ENCODE peak calls at places on chromosomes 4 and X, in nine cellular contexts. One of them, this sample, is unnamed.

GRCh38 chr4:86560447-86560846 is 33.7 kb upstream of the PTPN13 start:
- DNase-seq in iPS-NIHi11: no peak
- DNase-seq in 8988T: no peak
- DNase-seq in psoas muscle: no peak
- DNase-seq in GM23248: no peak
- DNase-seq in HFF-Myc: no peak
- DNase-seq in heart left ventricle: no peak
- DNase-seq in AG09309: no peak
- DNase-seq in GM13976: no peak
- DNase-seq in this sample: no peak

GRCh38 chr4:6925357-6925836 is 15.8 kb downstream of the TBC1D14 start:
- DNase-seq in iPS-NIHi11: no peak
- DNase-seq in 8988T: no peak
- DNase-seq in psoas muscle: no peak
- DNase-seq in GM23248: no peak
- DNase-seq in HFF-Myc: no peak
- DNase-seq in heart left ventricle: no peak
- DNase-seq in AG09309: no peak
- DNase-seq in GM13976: no peak
- DNase-seq in this sample: peak; percentile 44

GRCh38 chrX:104113237-104113965 is 1.1 kb downstream of the ZCCHC18 start:
- DNase-seq in iPS-NIHi11: peak; percentile 40
- DNase-seq in 8988T: peak; percentile 24
- DNase-seq in psoas muscle: peak; percentile 59
- DNase-seq in GM23248: peak; percentile 67
- DNase-seq in HFF-Myc: peak; percentile 38
- DNase-seq in heart left ventricle: peak; percentile 29
- DNase-seq in AG09309: no peak
- DNase-seq in GM13976: peak; percentile 47
- DNase-seq in this sample: peak; percentile 62

GRCh38 chr4:73068496-73069337 is 799 bp downstream of the COX18 start:
- DNase-seq in iPS-NIHi11: peak; percentile 14
- DNase-seq in 8988T: no peak
- DNase-seq in psoas muscle: no peak
- DNase-seq in GM23248: peak; percentile 54
- DNase-seq in HFF-Myc: peak; percentile 10
- DNase-seq in heart left ventricle: no peak
- DNase-seq in AG09309: no peak
- DNase-seq in GM13976: no peak
- DNase-seq in this sample: no peak

GRCh38 chr4:94892051-94892450 is 134.3 kb downstream of the BMPR1B start:
- DNase-seq in iPS-NIHi11: no peak
- DNase-seq in 8988T: no peak
- DNase-seq in psoas muscle: no peak
- DNase-seq in GM23248: no peak
- DNase-seq in HFF-Myc: no peak
- DNase-seq in heart left ventricle: no peak
- DNase-seq in AG09309: no peak
- DNase-seq in GM13976: no peak
- DNase-seq in this sample: no peak

GRCh38 chr4:118388621-118389020 is 35.8 kb upstream of the PRSS12 start:
- DNase-seq in iPS-NIHi11: no peak
- DNase-seq in 8988T: no peak
- DNase-seq in psoas muscle: no peak
- DNase-seq in GM23248: no peak
- DNase-seq in HFF-Myc: no peak
- DNase-seq in heart left ventricle: no peak
- DNase-seq in AG09309: no peak
- DNase-seq in GM13976: no peak
- DNase-seq in this sample: no peak

GRCh38 chr4:98786866-98787265 is 128.5 kb upstream of the TSPAN5 start:
- DNase-seq in iPS-NIHi11: no peak
- DNase-seq in 8988T: no peak
- DNase-seq in psoas muscle: no peak
- DNase-seq in GM23248: peak; percentile 30
- DNase-seq in HFF-Myc: peak; percentile 10
- DNase-seq in heart left ventricle: no peak
- DNase-seq in AG09309: no peak
- DNase-seq in GM13976: no peak
- DNase-seq in this sample: no peak

GRCh38 chr4:62940229-62940628 is 1469.0 kb downstream of the TECRL start:
- DNase-seq in iPS-NIHi11: no peak
- DNase-seq in 8988T: no peak
- DNase-seq in psoas muscle: no peak
- DNase-seq in GM23248: no peak
- DNase-seq in HFF-Myc: no peak
- DNase-seq in heart left ventricle: no peak
- DNase-seq in AG09309: no peak
- DNase-seq in GM13976: no peak
- DNase-seq in this sample: no peak

GRCh38 chrX:147877726-147878125 is 34.0 kb upstream of the FMR1 start:
- DNase-seq in iPS-NIHi11: no peak
- DNase-seq in 8988T: no peak
- DNase-seq in psoas muscle: no peak
- DNase-seq in GM23248: no peak
- DNase-seq in HFF-Myc: no peak
- DNase-seq in heart left ventricle: no peak
- DNase-seq in AG09309: no peak
- DNase-seq in GM13976: no peak
- DNase-seq in this sample: no peak

GRCh38 chrX:41200785-41201184 is 115.5 kb downstream of the USP9X start:
- DNase-seq in iPS-NIHi11: no peak
- DNase-seq in 8988T: no peak
- DNase-seq in psoas muscle: no peak
- DNase-seq in GM23248: no peak
- DNase-seq in HFF-Myc: no peak
- DNase-seq in heart left ventricle: no peak
- DNase-seq in AG09309: no peak
- DNase-seq in GM13976: no peak
- DNase-seq in this sample: no peak

GRCh38 chr4:74838746-74839370 is 44.5 kb upstream of the BTC start:
- DNase-seq in iPS-NIHi11: no peak
- DNase-seq in 8988T: no peak
- DNase-seq in psoas muscle: no peak
- DNase-seq in GM23248: peak; percentile 68
- DNase-seq in HFF-Myc: no peak
- DNase-seq in heart left ventricle: no peak
- DNase-seq in AG09309: no peak
- DNase-seq in GM13976: no peak
- DNase-seq in this sample: no peak

GRCh38 chr4:78584863-78585576 is 33.5 kb downstream of the ANXA3 start:
- DNase-seq in iPS-NIHi11: no peak
- DNase-seq in 8988T: no peak
- DNase-seq in psoas muscle: no peak
- DNase-seq in GM23248: peak; percentile 44
- DNase-seq in HFF-Myc: no peak
- DNase-seq in heart left ventricle: no peak
- DNase-seq in AG09309: no peak
- DNase-seq in GM13976: no peak
- DNase-seq in this sample: no peak

This sample was measured in testis.